ENCODE peak calls at places on chromosomes 5 and 9, in six cellular contexts. E is right lobe of liver, K is colonic mucosa, O is astrocyte of the spinal cord, F is HFF-Myc, Y is A549. R is an unnamed sample.

GRCh38 chr5:13478831-13479465 is 465.5 kb downstream of the DNAH5 start:
- DNase-seq in E (no peak), K (no peak), O (peak; percentile 70), F (peak; percentile 1), Y (peak; percentile 43), R (no peak)

GRCh38 chr9:31996331-31996730 is 388.1 kb upstream of the ACO1 start:
- DNase-seq in E (no peak), K (no peak), O (no peak), F (no peak), Y (no peak), R (no peak)

GRCh38 chr5:138648841-138649240 is 73.6 kb upstream of the HSPA9 start:
- DNase-seq in E (no peak), K (no peak), O (no peak), F (no peak), Y (no peak), R (no peak)

GRCh38 chr9:105341784-105342183 is 97.3 kb downstream of the SLC44A1 start:
- DNase-seq in E (no peak), K (no peak), O (peak; percentile 60), F (peak; percentile 5), Y (no peak), R (no peak)

GRCh38 chr9:2991292-2991691 is 147.4 kb upstream of the PUM3 start:
- DNase-seq in E (no peak), K (no peak), O (no peak), F (no peak), Y (no peak), R (no peak)

GRCh38 chr5:145743396-145744061 is 91.6 kb downstream of the PRELID2 start:
- DNase-seq in E (no peak), K (no peak), O (no peak), F (no peak), Y (no peak), R (no peak)

GRCh38 chr5:118603278-118603677 is 385.1 kb downstream of the DTWD2 start:
- DNase-seq in E (no peak), K (no peak), O (no peak), F (no peak), Y (no peak), R (no peak)

GRCh38 chr5:145681686-145682085 is 153.5 kb downstream of the PRELID2 start:
- DNase-seq in E (no peak), K (peak; percentile 76), O (peak; percentile 72), F (peak; percentile 54), Y (peak; percentile 71), R (peak; percentile 22)

GRCh38 chr5:150513375-150514309 is 5.7 kb downstream of the NDST1 start:
- DNase-seq in E (no peak), K (no peak), O (peak; percentile 23), F (no peak), Y (no peak), R (no peak)

GRCh38 chr9:3237121-3237520 is 288.7 kb downstream of the RFX3 start:
- DNase-seq in E (no peak), K (no peak), O (no peak), F (no peak), Y (no peak), R (no peak)

GRCh38 chr5:15650266-15650665 is 150.3 kb downstream of the FBXL7 start:
- DNase-seq in E (no peak), K (no peak), O (no peak), F (no peak), Y (no peak), R (no peak)

GRCh38 chr5:43661102-43661501 is 58.1 kb downstream of the NNT start:
- DNase-seq in E (no peak), K (no peak), O (peak; percentile 48), F (no peak), Y (no peak), R (peak; percentile 20)

GRCh38 chr5:74429495-74429894 is 211.0 kb downstream of the ENC1 start:
- DNase-seq in E (no peak), K (no peak), O (no peak), F (no peak), Y (no peak), R (no peak)

GRCh38 chr5:157603333-157604190 is 28.0 kb upstream of the ADAM19 start:
- DNase-seq in E (no peak), K (no peak), O (peak; percentile 94), F (peak; percentile 66), Y (peak; percentile 33), R (no peak)

GRCh38 chr5:179251276-179251969 is 93.8 kb downstream of the ADAMTS2 start:
- DNase-seq in E (no peak), K (no peak), O (no peak), F (no peak), Y (no peak), R (no peak)

GRCh38 chr5:90182726-90183125 is 226.8 kb downstream of the CETN3 start:
- DNase-seq in E (no peak), K (no peak), O (no peak), F (no peak), Y (no peak), R (no peak)

GRCh38 chr5:156420665-156421064 is 93.7 kb downstream of the SGCD start:
- DNase-seq in E (no peak), K (no peak), O (no peak), F (no peak), Y (no peak), R (no peak)

GRCh38 chr5:156826150-156826549 is 23.9 kb upstream of the PPP1R2B start:
- DNase-seq in E (no peak), K (no peak), O (no peak), F (no peak), Y (no peak), R (no peak)

GRCh38 chr5:73447234-73448071 is 1.1 kb downstream of the FOXD1 start:
- DNase-seq in E (no peak), K (peak; percentile 38), O (peak; percentile 74), F (no peak), Y (no peak), R (no peak)

GRCh38 chr9:106862946-106863740 is at the start of gene ZNF462:
- DNase-seq in E (peak; percentile 27), K (peak; percentile 81), O (peak; percentile 77), F (no peak), Y (peak; percentile 43), R (peak; percentile 56)

GRCh38 chr9:37429441-37430285 is 7.2 kb downstream of the GRHPR start:
- DNase-seq in E (peak; percentile 77), K (no peak), O (no peak), F (no peak), Y (no peak), R (no peak)

GRCh38 chr5:178286226-178287090 is 53.9 kb upstream of the PHYKPL start:
- DNase-seq in E (no peak), K (no peak), O (no peak), F (no peak), Y (no peak), R (no peak)

GRCh38 chr9:112755675-112756074 is 5.1 kb downstream of the SNX30 start:
- DNase-seq in E (no peak), K (peak; percentile 39), O (no peak), F (no peak), Y (no peak), R (no peak)

GRCh38 chr5:20678814-20679298 is 690.9 kb upstream of the CDH18 start:
- DNase-seq in E (no peak), K (no peak), O (peak; percentile 89), F (no peak), Y (peak; percentile 17), R (no peak)

GRCh38 chr5:11527994-11528393 is 376.3 kb downstream of the CTNND2 start:
- DNase-seq in E (no peak), K (no peak), O (no peak), F (no peak), Y (no peak), R (no peak)

DNA sequence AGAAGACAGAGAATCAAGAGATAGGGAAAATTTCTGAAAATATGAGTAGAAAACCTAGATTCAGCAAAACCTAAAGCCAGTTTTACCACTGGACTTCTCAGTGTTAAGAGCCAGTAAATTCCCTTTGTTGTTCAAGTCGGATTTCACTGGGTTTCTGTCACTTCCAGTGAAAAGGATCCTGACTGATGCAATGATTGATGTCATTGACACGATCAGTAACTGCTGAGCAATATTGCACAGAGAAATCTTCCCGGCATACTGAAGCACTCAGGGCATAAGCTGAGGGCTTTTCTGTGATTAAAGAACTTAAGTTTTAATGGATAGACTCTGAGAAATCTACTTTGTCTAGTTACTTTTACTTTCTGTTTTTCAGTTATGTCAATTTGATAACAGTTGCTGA is 62.0 kb downstream of the DENND1A start:
- DNase-seq in E (no peak), K (no peak), O (no peak), F (no peak), Y (no peak), R (no peak)
- H3K4me3 ChIP-seq in E (no peak overlapping the region), K (no peak overlapping the region), O (no peak overlapping the region), F (no peak overlapping the region), Y (no peak overlapping the region), R (no peak overlapping the region)

DNA sequence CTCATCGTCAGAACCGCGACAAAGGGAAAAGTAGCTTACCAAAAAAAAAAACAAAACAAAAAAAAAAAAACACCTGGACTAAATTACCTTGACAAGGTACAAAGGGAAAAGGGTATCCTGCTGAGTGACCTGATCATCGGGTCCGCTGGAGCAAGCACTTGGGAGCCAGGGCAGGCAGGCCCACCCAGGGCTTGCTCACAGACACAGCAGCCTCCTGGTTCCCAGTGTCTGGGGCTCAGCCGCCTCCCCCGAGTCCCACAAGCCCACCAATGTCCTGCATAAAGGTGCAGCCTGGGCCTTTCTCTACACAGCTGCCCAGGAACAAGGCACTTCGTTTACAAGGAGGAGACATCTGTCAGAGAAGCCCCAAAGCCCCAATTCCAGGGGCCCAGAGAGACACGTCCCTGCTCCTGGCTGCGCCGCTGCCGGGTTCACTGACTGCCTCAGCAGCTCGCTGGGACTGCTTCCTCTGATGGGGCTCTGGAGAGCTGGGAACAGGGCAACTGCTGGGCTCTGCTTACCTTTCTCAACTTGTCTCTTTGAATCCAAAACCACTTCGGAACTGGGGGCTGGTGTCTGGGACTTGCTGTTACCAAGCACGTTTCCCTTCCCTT is 63.4 kb downstream of the GOLM1 start:
- DNase-seq in E (no peak), K (no peak), O (no peak), F (no peak), Y (no peak), R (no peak)
- H3K4me3 ChIP-seq in E (no peak overlapping the region), K (no peak overlapping the region), O (no peak overlapping the region), F (no peak overlapping the region), Y (no peak overlapping the region), R (no peak overlapping the region)

DNA sequence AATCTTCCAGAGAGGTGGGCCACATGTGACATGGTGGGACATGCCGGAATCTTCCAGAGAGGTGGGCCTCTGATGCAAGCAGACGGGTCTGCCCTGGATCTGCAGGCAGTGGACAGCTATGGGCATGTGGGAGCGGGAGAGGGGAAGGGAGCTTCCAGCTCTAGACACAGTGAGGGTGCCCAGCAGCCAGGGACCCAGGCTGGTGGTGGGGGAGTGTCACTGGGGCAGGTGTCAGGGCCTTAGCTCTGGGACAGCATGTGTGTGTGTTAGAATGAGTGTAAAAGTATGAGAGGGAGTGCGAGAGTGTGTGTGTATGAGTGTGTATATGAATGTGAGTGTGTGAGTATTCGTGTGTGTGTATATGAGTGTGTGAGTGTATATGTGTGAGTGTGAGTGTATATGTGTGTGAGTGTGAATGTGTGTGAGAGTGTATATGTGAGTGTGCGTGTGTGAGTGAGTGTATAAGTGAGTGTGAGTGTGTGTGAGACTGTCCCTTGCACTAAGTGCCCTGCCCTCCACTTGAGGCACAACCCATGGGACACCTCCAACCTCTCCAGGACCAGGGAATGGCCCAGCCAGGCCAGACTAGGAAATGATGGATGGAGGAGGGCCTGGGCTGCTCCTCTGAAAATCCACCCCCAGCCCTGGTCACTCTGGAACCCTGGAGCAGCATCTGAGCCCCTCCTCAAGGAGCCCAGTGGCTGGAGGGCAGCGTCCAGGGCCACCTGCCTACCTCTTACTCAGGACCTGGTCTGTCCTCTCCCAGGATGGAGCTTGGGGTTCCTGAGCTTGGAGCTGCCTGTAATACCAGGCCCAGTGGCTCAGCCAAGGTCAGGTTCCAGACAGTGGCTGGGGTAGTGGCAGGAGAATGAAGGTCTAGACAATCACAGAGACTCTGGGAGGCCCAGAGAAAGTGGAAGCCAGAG is 122.2 kb downstream of the C9orf50 start:
- DNase-seq in E (no peak), K (no peak), O (no peak), F (no peak), Y (no peak), R (no peak)
- H3K4me3 ChIP-seq in E (no peak overlapping the region), K (no peak overlapping the region), O (peak overlapping the region; percentile 12), F (no peak overlapping the region), Y (peak overlapping the region; percentile 63), R (no peak overlapping the region)

GRCh38 chr9:122001491-122002201 is 91.5 kb downstream of the TTLL11 start:
- DNase-seq in E (peak; percentile 29), K (peak; percentile 8), O (peak; percentile 66), F (no peak), Y (no peak), R (no peak)
- H3K4me3 ChIP-seq in E (no peak overlapping the region), K (no peak overlapping the region), O (no peak overlapping the region), F (no peak overlapping the region), Y (no peak overlapping the region), R (no peak overlapping the region)

R was measured in prostate gland.